ENCODE peak calls at places on chromosome 1, in four cellular contexts. A is H1, P is IMR-90, O is H9. H is an unnamed sample.

GRCh38 chr1:36134805-36135339 is 9.8 kb upstream of the COL8A2 start:
- DNase-seq in A (no peak), P (peak; percentile 38), O (peak; percentile 83), H (peak; percentile 90)

GRCh38 chr1:100302756-100303155 is 36.7 kb downstream of the RTCA start:
- DNase-seq in A (no peak), P (no peak), O (no peak), H (no peak)

GRCh38 chr1:27886353-27886679 is 14.0 kb downstream of the THEMIS2 start:
- DNase-seq in A (no peak), P (no peak), O (no peak), H (no peak)

GRCh38 chr1:78348526-78349284 is 142.1 kb upstream of the PTGFR start:
- DNase-seq in A (no peak), P (peak; percentile 27), O (no peak), H (no peak)

GRCh38 chr1:64471218-64471719 is 1.3 kb downstream of the CACHD1 start:
- DNase-seq in A (no peak), P (no peak), O (peak; percentile 55), H (peak; percentile 74)

GRCh38 chr1:184664042-184664659 is 90.5 kb downstream of the EDEM3 start:
- DNase-seq in A (no peak), P (peak; percentile 57), O (peak; percentile 89), H (peak; percentile 83)

GRCh38 chr1:52002038-52002917 is 11.8 kb upstream of the RAB3B start:
- DNase-seq in A (no peak), P (peak; percentile 95), O (peak; percentile 72), H (peak; percentile 94)

GRCh38 chr1:152052606-152053005 is 15.8 kb upstream of the S100A11 start:
- DNase-seq in A (peak; percentile 54), P (peak; percentile 71), O (peak; percentile 89), H (peak; percentile 88)

GRCh38 chr1:12010751-12011570 is 8.3 kb upstream of the MIIP start:
- DNase-seq in A (no peak), P (no peak), O (no peak), H (no peak)

GRCh38 chr1:12006167-12006921 is 13.0 kb upstream of the MIIP start:
- DNase-seq in A (no peak), P (no peak), O (no peak), H (peak; percentile 22)

GRCh38 chr1:12007204-12007603 is 12.1 kb upstream of the MIIP start:
- DNase-seq in A (no peak), P (no peak), O (no peak), H (no peak)

GRCh38 chr1:12011998-12012397 is 7.3 kb upstream of the MIIP start:
- DNase-seq in A (no peak), P (no peak), O (no peak), H (no peak)

GRCh38 chr1:12009318-12010001 is 9.8 kb upstream of the MIIP start:
- DNase-seq in A (no peak), P (no peak), O (no peak), H (no peak)
- H3K4ac ChIP-seq in A (no peak overlapping the region), P (no peak overlapping the region), O (no peak overlapping the region), H (no peak overlapping the region)

DNA sequence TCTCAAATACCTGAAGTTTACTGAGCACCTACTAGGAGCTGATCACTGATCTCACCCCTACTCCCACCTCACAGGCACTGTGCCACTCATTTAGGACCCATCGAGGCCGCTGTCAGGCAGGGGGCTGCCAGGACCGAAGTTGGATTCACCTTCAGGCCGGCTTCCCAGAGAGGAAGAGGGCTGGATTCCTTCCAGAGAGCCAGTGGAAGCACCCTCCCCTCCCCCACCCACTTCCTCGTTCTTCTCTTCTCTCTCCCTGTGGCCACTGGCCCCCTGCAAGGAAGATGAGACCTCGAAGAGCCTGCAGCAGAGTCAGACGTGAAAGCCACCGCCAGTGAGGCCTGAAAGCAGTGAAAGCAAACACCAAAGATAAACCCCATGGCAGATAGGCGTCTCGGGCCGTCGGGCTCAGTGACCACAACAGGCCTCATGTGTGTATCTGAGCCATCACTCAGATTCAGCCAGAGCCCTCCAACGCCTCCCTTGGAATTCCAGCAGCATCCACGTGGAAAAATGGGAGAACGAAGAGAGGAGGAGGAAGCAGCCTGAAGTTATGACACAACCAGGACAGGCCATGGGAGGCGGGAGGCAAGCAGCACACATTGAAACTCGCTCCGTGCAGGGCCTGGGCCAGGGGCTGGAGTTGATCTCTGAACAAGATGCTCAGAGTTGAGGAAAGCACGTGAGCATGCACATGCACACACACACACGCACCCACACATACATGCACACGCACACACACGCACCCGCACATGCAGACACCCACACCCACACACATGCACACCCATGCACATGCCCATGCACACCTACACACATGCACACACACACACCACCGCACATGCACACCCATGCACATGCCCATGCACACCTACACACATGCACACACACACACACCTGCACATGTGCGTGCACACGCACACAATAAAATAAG is 6.2 kb upstream of the AGTRAP start:
- DNase-seq in A (no peak), P (no peak), O (no peak), H (peak; percentile 53)
- H3K56ac ChIP-seq in A (no peak overlapping the region), P (no peak overlapping the region), O (no peak overlapping the region), H (peak overlapping the region; percentile 79)

DNA sequence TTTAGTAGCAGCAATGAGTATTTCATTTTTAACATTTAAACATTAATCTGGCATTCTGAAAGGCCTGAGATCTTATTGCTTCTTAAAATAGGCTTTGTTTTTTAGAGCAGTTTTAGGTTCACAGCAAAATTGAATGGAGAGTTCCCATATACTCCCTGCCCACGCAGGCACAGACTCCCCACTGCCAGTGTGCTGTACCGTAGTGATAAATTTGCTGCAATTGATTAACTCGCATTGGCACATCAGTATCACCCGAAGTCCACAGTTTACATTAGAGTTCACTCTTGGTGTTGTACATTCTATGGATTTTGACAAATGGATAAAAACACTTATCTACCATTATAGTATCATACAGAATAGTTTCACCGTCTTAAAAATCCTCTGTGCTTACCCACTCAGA is 71.8 kb upstream of the ERRFI1 start:
- DNase-seq in A (no peak), P (no peak), O (no peak), H (no peak)
- H3K4ac ChIP-seq in A (no peak overlapping the region), P (peak overlapping the region; percentile 95), O (no peak overlapping the region), H (no peak overlapping the region)

GRCh38 chr1:161749509-161750407 is at the start of gene DUSP12:
- DNase-seq in A (peak; percentile 84), P (peak; percentile 96), O (peak; percentile 95), H (peak; percentile 98)
- H3K56ac ChIP-seq in A (peak within 1 kb of the TSS; percentile 74), P (peak within 1 kb of the TSS; percentile 83), O (no peak within 1 kb of the TSS), H (peak within 1 kb of the TSS; percentile 100)

GRCh38 chr1:112807999-112808398 is 92.9 kb upstream of the PPM1J start:
- DNase-seq in A (no peak), P (no peak), O (no peak), H (no peak)
- H3K4ac ChIP-seq in A (no peak overlapping the region), P (no peak overlapping the region), O (no peak overlapping the region), H (peak overlapping the region; percentile 78)

GRCh38 chr1:83055391-83056170 is 943.4 kb downstream of the TTLL7 start:
- DNase-seq in A (no peak), P (no peak), O (no peak), H (peak; percentile 86)
- H3K56ac ChIP-seq in A (no peak overlapping the region), P (no peak overlapping the region), O (no peak overlapping the region), H (no peak overlapping the region)